ENCODE peak calls at places on chromosome 3, in four cellular contexts. F is HepG2, U is K562, N is GM12878. C is an unnamed sample.

GRCh38 chr3:189995129-189995528 is 125.6 kb downstream of the P3H2 start:
- DNase-seq in F (no peak), U (no peak), N (no peak), C (no peak)

GRCh38 chr3:60393946-60394345 is 857.3 kb downstream of the FHIT start:
- DNase-seq in F (no peak), U (no peak), N (no peak), C (no peak)

GRCh38 chr3:126421573-126422119 is 26.9 kb downstream of the CFAP100 start:
- DNase-seq in F (no peak), U (no peak), N (no peak), C (no peak)

GRCh38 chr3:67294341-67294740 is 296.2 kb downstream of the KBTBD8 start:
- DNase-seq in F (peak; percentile 65), U (no peak), N (no peak), C (no peak)

GRCh38 chr3:146701246-146701645 is 96.1 kb upstream of the PLSCR5 start:
- DNase-seq in F (no peak), U (no peak), N (no peak), C (no peak)

GRCh38 chr3:107588217-107588616 is 65.5 kb downstream of the BBX start:
- DNase-seq in F (no peak), U (no peak), N (no peak), C (no peak)

GRCh38 chr3:6962796-6963195 is 101.9 kb downstream of the GRM7 start:
- DNase-seq in F (no peak), U (no peak), N (no peak), C (no peak)

GRCh38 chr3:110015231-110015963 is 678.1 kb upstream of the DPPA4 start:
- DNase-seq in F (no peak), U (no peak), N (no peak), C (no peak)

GRCh38 chr3:23761440-23761896 is 44.3 kb upstream of the UBE2E1 start:
- DNase-seq in F (peak; percentile 29), U (no peak), N (peak; percentile 56), C (peak; percentile 69)

GRCh38 chr3:168048414-168049330 is 47.1 kb downstream of the GOLIM4 start:
- DNase-seq in F (no peak), U (no peak), N (no peak), C (no peak)

GRCh38 chr3:154943981-154944380 is 136.1 kb upstream of the MME start:
- DNase-seq in F (no peak), U (no peak), N (no peak), C (no peak)

GRCh38 chr3:127999509-128000106 is 52.6 kb upstream of the SEC61A1 start:
- DNase-seq in F (no peak), U (no peak), N (no peak), C (no peak)

GRCh38 chr3:151305081-151305777 is 11.4 kb downstream of the GPR87 start:
- DNase-seq in F (peak; percentile 87), U (no peak), N (no peak), C (peak; percentile 34)

GRCh38 chr3:173465898-173466678 is 68.5 kb downstream of the NLGN1 start:
- DNase-seq in F (no peak), U (no peak), N (no peak), C (no peak)

GRCh38 chr3:117356296-117356695 is 646.7 kb downstream of the TUSC7 start:
- DNase-seq in F (no peak), U (no peak), N (no peak), C (no peak)

GRCh38 chr3:13494463-13495350 is 14.6 kb downstream of the HDAC11 start:
- DNase-seq in F (no peak), U (peak; percentile 64), N (no peak), C (peak; percentile 52)

GRCh38 chr3:51538115-51538458 is 432 bp upstream of the RAD54L2 start:
- DNase-seq in F (no peak), U (no peak), N (no peak), C (peak; percentile 18)
- TF ChIP-seq TARDBP in F (no peak), U (no peak), N (no peak), C (no peak)

GRCh38 chr3:64083588-64083974 is 60.3 kb upstream of the PSMD6 start:
- DNase-seq in F (no peak), U (no peak), N (no peak), C (no peak)

GRCh38 chr3:64084640-64085039 is 61.3 kb upstream of the PSMD6 start:
- DNase-seq in F (peak; percentile 24), U (no peak), N (no peak), C (no peak)

GRCh38 chr3:64086479-64086878 is 63.2 kb upstream of the PSMD6 start:
- DNase-seq in F (peak; percentile 26), U (no peak), N (no peak), C (no peak)

GRCh38 chr3:64091501-64091900 is 68.2 kb upstream of the PSMD6 start:
- DNase-seq in F (no peak), U (no peak), N (no peak), C (no peak)

DNA sequence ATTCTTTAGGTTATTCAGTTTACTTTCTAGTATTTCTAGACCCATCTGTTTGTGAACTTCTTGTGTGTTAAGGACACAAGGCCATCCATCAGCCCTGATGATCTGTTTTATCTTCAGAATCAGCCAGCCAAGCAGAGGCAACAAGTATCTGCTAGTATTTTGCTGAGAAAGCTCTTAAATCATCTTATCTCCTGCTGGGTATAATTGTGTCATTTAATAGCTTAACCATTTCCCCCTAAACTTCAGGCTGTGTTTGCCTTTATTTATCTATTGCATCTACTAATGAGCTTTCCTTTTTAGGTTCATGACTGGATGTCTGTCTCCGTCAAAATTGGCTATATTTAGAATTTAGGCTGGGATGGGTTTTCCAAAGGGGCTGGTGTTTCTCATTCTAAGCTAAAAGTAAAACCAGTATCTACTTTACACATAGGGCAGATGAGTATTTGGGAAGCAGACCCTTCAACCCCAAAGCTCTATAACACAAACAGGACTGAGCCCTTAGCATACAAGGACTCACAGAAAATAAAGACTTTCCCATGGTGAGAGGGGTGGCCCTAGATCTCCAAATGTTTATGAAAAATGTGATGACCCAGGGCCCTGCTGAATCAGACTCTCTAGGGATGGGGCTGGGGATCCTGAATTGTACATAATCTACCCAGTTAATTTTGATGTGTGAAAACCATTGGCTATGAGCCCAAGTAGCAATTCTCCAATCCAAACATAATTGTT is 65.3 kb upstream of the PSMD6 start:
- DNase-seq in F (no peak), U (no peak), N (no peak), C (no peak)
- TF ChIP-seq SP1 in F (no peak), U (no peak), N (no peak), C (no peak)

GRCh38 chr3:153756816-153757215 is 364.4 kb upstream of the ARHGEF26 start:
- DNase-seq in F (no peak), U (no peak), N (no peak), C (no peak)
- TF ChIP-seq FOXM1 in F (no peak), U (no peak), N (no peak), C (no peak)

DNA sequence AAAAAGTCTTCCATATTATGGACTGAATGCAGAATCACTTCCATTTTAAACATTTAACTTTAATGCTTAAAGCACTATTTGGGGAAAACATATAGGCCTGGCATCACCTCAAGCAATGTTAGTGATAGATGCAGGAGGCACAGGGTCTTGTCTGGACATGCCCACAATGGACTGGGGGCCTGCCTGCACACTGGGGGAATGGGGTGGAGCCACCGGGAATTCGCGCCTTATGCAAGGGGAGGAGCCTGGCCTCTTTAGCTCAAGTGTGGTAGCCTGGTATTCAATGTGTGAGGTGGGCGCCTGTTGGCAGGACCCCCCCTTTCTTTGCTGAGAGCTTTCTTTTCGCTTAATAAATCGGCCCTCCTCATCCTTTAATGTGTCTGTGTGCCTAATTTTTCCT is 29.9 kb downstream of the ACKR4 start:
- DNase-seq in F (no peak), U (no peak), N (no peak), C (no peak)
- TF ChIP-seq TARDBP in F (no peak), U (no peak), N (no peak), C (no peak)

DNA sequence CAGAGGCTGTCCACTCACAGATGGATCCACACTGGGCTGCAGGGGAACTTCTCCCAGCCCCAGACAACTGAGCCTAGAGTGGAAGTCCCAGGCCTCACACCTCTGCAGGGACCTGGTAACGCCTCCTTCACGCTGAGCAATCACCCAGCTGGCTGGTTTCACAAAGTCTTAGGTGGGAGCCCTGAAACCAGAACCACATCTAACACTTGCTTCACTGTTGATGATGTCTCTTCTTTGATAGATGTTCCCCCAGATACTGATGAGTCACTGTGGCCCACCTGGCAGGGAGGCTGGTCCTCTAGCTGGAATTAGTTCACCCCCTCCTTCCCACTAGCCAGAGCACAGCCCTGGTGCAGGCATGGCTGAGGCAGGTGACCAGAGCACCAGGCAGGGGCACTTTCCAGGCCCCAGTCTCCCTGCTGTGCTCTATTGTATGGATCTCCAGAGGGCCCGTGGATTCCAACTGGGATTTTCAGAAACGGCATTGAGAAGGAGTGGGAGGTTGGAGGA is 33.5 kb downstream of the MYL3 start:
- DNase-seq in F (no peak), U (no peak), N (peak; percentile 32), C (no peak)
- TF ChIP-seq SP1 in F (no peak), U (no peak), N (no peak), C (no peak)

GRCh38 chr3:29170894-29171582 is 109.8 kb upstream of the RBMS3 start:
- DNase-seq in F (no peak), U (no peak), N (no peak), C (no peak)
- TF ChIP-seq FOXM1 in F (no peak), U (no peak), N (no peak), C (no peak)

C was measured in HEK293T.